ENCODE peak calls at places on chromosomes 11 and 22, in five cellular contexts. Z is right lobe of liver, T is dermis blood vessel endothelial cell, V is T follicular helper cell, Y is cardiac fibroblast. M is an unnamed sample.

GRCh38 chr11:71206186-71206585 is 46.2 kb downstream of the SHANK2 start:
- DNase-seq in V (no peak), Y (no peak), T (no peak), Z (peak), M (no peak)

GRCh38 chr11:30478923-30479322 is 107.2 kb downstream of the MPPED2 start:
- DNase-seq in Y (no peak), Z (no peak), V (no peak), T (no peak), M (no peak)

GRCh38 chr22:22810018-22810427 is 77.6 kb upstream of the IGLL5 start:
- DNase-seq in T (peak), Y (no peak), V (peak), Z (peak), M (peak)

GRCh38 chr11:17739945-17740338 is 5.4 kb downstream of the KCNC1 start:
- DNase-seq in Z (no peak), T (no peak), V (no peak), Y (no peak), M (no peak)

GRCh38 chr11:44913502-44913901 is 37.2 kb downstream of the TP53I11 start:
- DNase-seq in V (no peak), T (no peak), Y (no peak), Z (no peak), M (no peak)

GRCh38 chr11:126790550-126790981 is 210.0 kb downstream of the KIRREL3 start:
- DNase-seq in Z (no peak), Y (peak), V (no peak), T (peak), M (no peak)

GRCh38 chr11:62879554-62879953 is 1.1 kb upstream of the SLC3A2 start:
- DNase-seq in Y (no peak), T (no peak), Z (no peak), V (no peak), M (no peak)

GRCh38 chr11:127844843-127845242 is 742.5 kb downstream of the ETS1 start:
- DNase-seq in T (no peak), Z (no peak), V (no peak), Y (no peak), M (no peak)

GRCh38 chr22:26045855-26046254 is 123.4 kb upstream of the SEZ6L start:
- DNase-seq in Y (no peak), Z (no peak), V (no peak), T (no peak), M (no peak)

GRCh38 chr11:12248330-12248729 is 129.0 kb upstream of the PARVA start:
- DNase-seq in Y (no peak), Z (peak), V (no peak), T (peak), M (no peak)

GRCh38 chr11:35165416-35166368 is 26.7 kb downstream of the CD44 start:
- DNase-seq in V (peak), T (peak), Z (no peak), Y (peak), M (peak)

GRCh38 chr22:35524966-35525686 is 15.5 kb upstream of the RASD2 start:
- DNase-seq in V (no peak), Y (no peak), T (no peak), Z (no peak), M (no peak)

GRCh38 chr22:19122752-19123492 is 710 bp upstream of the DGCR2 start:
- DNase-seq in Z (no peak), V (no peak), Y (no peak), T (peak), M (no peak)

GRCh38 chr22:28180804-28181203 is 261.7 kb upstream of the PITPNB start:
- DNase-seq in V (no peak), T (no peak), Y (no peak), Z (no peak), M (no peak)

GRCh38 chr11:84498016-84498415 is 1129.1 kb downstream of the DLG2 start:
- DNase-seq in T (no peak), Y (peak), V (no peak), Z (no peak), M (no peak)

GRCh38 chr22:37571258-37571991 is 8.5 kb downstream of the LGALS2 start:
- DNase-seq in T (peak), V (no peak), Y (no peak), Z (no peak), M (no peak)

GRCh38 chr11:108713076-108713790 is 48.4 kb downstream of the DDX10 start:
- DNase-seq in Z (no peak), T (peak), Y (peak), V (no peak), M (no peak)

GRCh38 chr11:125167292-125167953 is 2.9 kb downstream of the PKNOX2 start:
- DNase-seq in T (no peak), Z (no peak), V (no peak), Y (peak), M (no peak)

GRCh38 chr11:73237471-73238290 is 19.6 kb downstream of the P2RY2 start:
- DNase-seq in Z (no peak), T (peak), V (no peak), Y (peak), M (no peak)

GRCh38 chr22:35921777-35922176 is 106.8 kb downstream of the RBFOX2 start:
- DNase-seq in V (no peak), Y (peak), T (peak), Z (peak), M (no peak)

GRCh38 chr11:2554338-2555240 is 109.8 kb downstream of the KCNQ1 start:
- DNase-seq in Z (no peak), Y (no peak), T (no peak), V (no peak), M (no peak)

GRCh38 chr11:68275721-68276488 is 4.1 kb upstream of the C11orf24 start:
- DNase-seq in Z (peak), Y (no peak), V (no peak), T (no peak), M (no peak)

GRCh38 chr11:47468598-47469214 is 19.8 kb upstream of the RAPSN start:
- DNase-seq in T (peak), Y (no peak), V (no peak), Z (no peak), M (no peak)

GRCh38 chr11:64914123-64914522 is 2.9 kb downstream of the ATG2A start:
- DNase-seq in T (no peak), Y (no peak), V (no peak), Z (no peak), M (no peak)

GRCh38 chr11:114377612-114378267 is 22.6 kb downstream of the C11orf71 start:
- DNase-seq in Y (peak), V (no peak), T (no peak), Z (no peak), M (no peak)

GRCh38 chr11:61041755-61042518 is 60.4 kb upstream of the CD5 start:
- DNase-seq in Y (no peak), T (peak), Z (no peak), V (peak), M (peak)

GRCh38 chr22:31951201-31952093 is 7.1 kb downstream of the YWHAH start:
- DNase-seq in V (no peak), T (no peak), Z (no peak), Y (no peak), M (no peak)

GRCh38 chr11:70170596-70171210 is 32.4 kb upstream of the FADD start:
- DNase-seq in Z (no peak), Y (no peak), V (no peak), T (no peak), M (no peak)

GRCh38 chr11:128483211-128483788 is 104.1 kb downstream of the ETS1 start:
- DNase-seq in Y (no peak), T (no peak), Z (no peak), V (no peak), M (no peak)

GRCh38 chr11:35364101-35364780 is 55.1 kb downstream of the SLC1A2 start:
- DNase-seq in Z (peak), V (no peak), Y (peak), T (no peak), M (no peak)

GRCh38 chr11:113376156-113376555 is 11.4 kb upstream of the ANKK1 start:
- DNase-seq in V (no peak), Z (no peak), Y (peak), T (no peak), M (no peak)

GRCh38 chr22:39482768-39483167 is 19.3 kb upstream of the MIEF1 start:
- DNase-seq in T (peak), Z (no peak), Y (peak), V (no peak), M (no peak)

GRCh38 chr11:6233984-6234313 is 487 bp downstream of the FHIP1B start:
- DNase-seq in Z (no peak), T (no peak), V (no peak), Y (no peak), M (no peak)

GRCh38 chr11:1397146-1397861 is 7.6 kb downstream of the BRSK2 start:
- DNase-seq in Y (no peak), T (no peak), Z (no peak), V (no peak), M (no peak)